ENCODE peak calls at places on chromosomes 7 and 10, in eight cellular contexts. One of them, this sample, is unnamed.

GRCh38 chr10:71831646-71832552 is 19.2 kb downstream of the PSAP start:
- DNase-seq in NCI-H446: no peak
- DNase-seq in progenitor cell of endocrine pancreas: no peak
- DNase-seq in NCI-H1092 treated with DMSO at 0.1 percent for 48 hours: no peak
- DNase-seq in left ventricle myocardium superior: no peak
- DNase-seq in lung: no peak
- DNase-seq in mesenteric fat pad: peak; percentile 78
- DNase-seq in glutamatergic neuron: no peak
- DNase-seq in this sample: no peak

GRCh38 chr10:14397069-14397468 is 66.3 kb upstream of the FRMD4A start:
- DNase-seq in progenitor cell of endocrine pancreas: no peak
- DNase-seq in mesenteric fat pad: no peak
- DNase-seq in glutamatergic neuron: no peak
- DNase-seq in left ventricle myocardium superior: peak; percentile 83
- DNase-seq in NCI-H1092 treated with DMSO at 0.1 percent for 48 hours: no peak
- DNase-seq in NCI-H446: peak; percentile 87
- DNase-seq in lung: peak; percentile 36
- DNase-seq in this sample: peak; percentile 49

GRCh38 chr10:3068201-3068967 is 1.0 kb downstream of the PFKP start:
- DNase-seq in mesenteric fat pad: no peak
- DNase-seq in glutamatergic neuron: peak; percentile 68
- DNase-seq in lung: peak; percentile 60
- DNase-seq in progenitor cell of endocrine pancreas: no peak
- DNase-seq in left ventricle myocardium superior: peak; percentile 83
- DNase-seq in NCI-H446: peak; percentile 52
- DNase-seq in NCI-H1092 treated with DMSO at 0.1 percent for 48 hours: peak; percentile 41
- DNase-seq in this sample: peak; percentile 37

GRCh38 chr10:99682752-99683151 is 23.4 kb downstream of the ENTPD7 start:
- DNase-seq in left ventricle myocardium superior: no peak
- DNase-seq in NCI-H1092 treated with DMSO at 0.1 percent for 48 hours: no peak
- DNase-seq in glutamatergic neuron: no peak
- DNase-seq in lung: no peak
- DNase-seq in NCI-H446: no peak
- DNase-seq in progenitor cell of endocrine pancreas: no peak
- DNase-seq in mesenteric fat pad: no peak
- DNase-seq in this sample: no peak

GRCh38 chr7:27198138-27198841 is 1.6 kb downstream of the HOXA13 start:
- DNase-seq in glutamatergic neuron: no peak
- DNase-seq in left ventricle myocardium superior: no peak
- DNase-seq in mesenteric fat pad: peak; percentile 74
- DNase-seq in progenitor cell of endocrine pancreas: no peak
- DNase-seq in NCI-H1092 treated with DMSO at 0.1 percent for 48 hours: no peak
- DNase-seq in lung: no peak
- DNase-seq in NCI-H446: no peak
- DNase-seq in this sample: no peak

GRCh38 chr7:23863209-23863798 is 153.3 kb downstream of the STK31 start:
- DNase-seq in progenitor cell of endocrine pancreas: no peak
- DNase-seq in glutamatergic neuron: no peak
- DNase-seq in NCI-H446: no peak
- DNase-seq in left ventricle myocardium superior: no peak
- DNase-seq in lung: no peak
- DNase-seq in NCI-H1092 treated with DMSO at 0.1 percent for 48 hours: peak; percentile 35
- DNase-seq in mesenteric fat pad: no peak
- DNase-seq in this sample: no peak

GRCh38 chr7:41425926-41426325 is 277.0 kb downstream of the INHBA start:
- DNase-seq in glutamatergic neuron: no peak
- DNase-seq in left ventricle myocardium superior: no peak
- DNase-seq in NCI-H446: no peak
- DNase-seq in mesenteric fat pad: no peak
- DNase-seq in NCI-H1092 treated with DMSO at 0.1 percent for 48 hours: no peak
- DNase-seq in lung: no peak
- DNase-seq in progenitor cell of endocrine pancreas: no peak
- DNase-seq in this sample: no peak

GRCh38 chr7:30897770-30898169 is 13.9 kb upstream of the AQP1 start:
- DNase-seq in NCI-H446: no peak
- DNase-seq in left ventricle myocardium superior: no peak
- DNase-seq in progenitor cell of endocrine pancreas: no peak
- DNase-seq in lung: no peak
- DNase-seq in glutamatergic neuron: no peak
- DNase-seq in NCI-H1092 treated with DMSO at 0.1 percent for 48 hours: no peak
- DNase-seq in mesenteric fat pad: no peak
- DNase-seq in this sample: no peak

GRCh38 chr7:95511716-95512260 is 26.0 kb downstream of the ASB4 start:
- DNase-seq in mesenteric fat pad: no peak
- DNase-seq in glutamatergic neuron: peak; percentile 69
- DNase-seq in progenitor cell of endocrine pancreas: peak; percentile 43
- DNase-seq in NCI-H446: peak; percentile 53
- DNase-seq in lung: peak; percentile 72
- DNase-seq in NCI-H1092 treated with DMSO at 0.1 percent for 48 hours: peak; percentile 79
- DNase-seq in left ventricle myocardium superior: peak; percentile 37
- DNase-seq in this sample: peak; percentile 30

GRCh38 chr10:8043569-8044306 is 10.8 kb upstream of the GATA3 start:
- DNase-seq in NCI-H1092 treated with DMSO at 0.1 percent for 48 hours: no peak
- DNase-seq in glutamatergic neuron: no peak
- DNase-seq in NCI-H446: no peak
- DNase-seq in mesenteric fat pad: peak; percentile 85
- DNase-seq in lung: no peak
- DNase-seq in progenitor cell of endocrine pancreas: no peak
- DNase-seq in left ventricle myocardium superior: no peak
- DNase-seq in this sample: no peak

GRCh38 chr10:131773321-131773988 is 127.4 kb upstream of the PPP2R2D start:
- DNase-seq in NCI-H446: no peak
- DNase-seq in lung: no peak
- DNase-seq in progenitor cell of endocrine pancreas: no peak
- DNase-seq in mesenteric fat pad: peak; percentile 78
- DNase-seq in NCI-H1092 treated with DMSO at 0.1 percent for 48 hours: no peak
- DNase-seq in glutamatergic neuron: no peak
- DNase-seq in left ventricle myocardium superior: no peak
- DNase-seq in this sample: no peak

GRCh38 chr10:124545346-124545745 is 83.7 kb downstream of the LHPP start:
- DNase-seq in NCI-H446: no peak
- DNase-seq in glutamatergic neuron: no peak
- DNase-seq in mesenteric fat pad: no peak
- DNase-seq in progenitor cell of endocrine pancreas: no peak
- DNase-seq in lung: no peak
- DNase-seq in left ventricle myocardium superior: no peak
- DNase-seq in NCI-H1092 treated with DMSO at 0.1 percent for 48 hours: peak; percentile 57
- DNase-seq in this sample: no peak

GRCh38 chr7:93016085-93016471 is 101.7 kb downstream of the SAMD9 start:
- DNase-seq in lung: no peak
- DNase-seq in NCI-H446: no peak
- DNase-seq in glutamatergic neuron: no peak
- DNase-seq in left ventricle myocardium superior: no peak
- DNase-seq in NCI-H1092 treated with DMSO at 0.1 percent for 48 hours: no peak
- DNase-seq in mesenteric fat pad: no peak
- DNase-seq in progenitor cell of endocrine pancreas: no peak
- DNase-seq in this sample: no peak

GRCh38 chr7:87300756-87301155 is 44.7 kb upstream of the CROT start:
- DNase-seq in NCI-H446: no peak
- DNase-seq in progenitor cell of endocrine pancreas: no peak
- DNase-seq in NCI-H1092 treated with DMSO at 0.1 percent for 48 hours: no peak
- DNase-seq in mesenteric fat pad: no peak
- DNase-seq in lung: no peak
- DNase-seq in left ventricle myocardium superior: no peak
- DNase-seq in glutamatergic neuron: no peak
- DNase-seq in this sample: no peak

GRCh38 chr10:69449841-69450240 is 1.4 kb upstream of the TSPAN15 start:
- DNase-seq in lung: peak; percentile 54
- DNase-seq in left ventricle myocardium superior: no peak
- DNase-seq in NCI-H446: peak; percentile 34
- DNase-seq in mesenteric fat pad: no peak
- DNase-seq in NCI-H1092 treated with DMSO at 0.1 percent for 48 hours: peak; percentile 28
- DNase-seq in glutamatergic neuron: peak; percentile 62
- DNase-seq in progenitor cell of endocrine pancreas: no peak
- DNase-seq in this sample: peak; percentile 26

GRCh38 chr7:151745090-151745638 is 131.8 kb downstream of the PRKAG2 start:
- DNase-seq in mesenteric fat pad: no peak
- DNase-seq in progenitor cell of endocrine pancreas: no peak
- DNase-seq in left ventricle myocardium superior: peak; percentile 82
- DNase-seq in glutamatergic neuron: no peak
- DNase-seq in lung: peak; percentile 91
- DNase-seq in NCI-H446: no peak
- DNase-seq in NCI-H1092 treated with DMSO at 0.1 percent for 48 hours: no peak
- DNase-seq in this sample: no peak

GRCh38 chr7:50696810-50697582 is 85.7 kb downstream of the GRB10 start:
- DNase-seq in NCI-H1092 treated with DMSO at 0.1 percent for 48 hours: no peak
- DNase-seq in left ventricle myocardium superior: no peak
- DNase-seq in mesenteric fat pad: no peak
- DNase-seq in lung: no peak
- DNase-seq in glutamatergic neuron: no peak
- DNase-seq in progenitor cell of endocrine pancreas: no peak
- DNase-seq in NCI-H446: no peak
- DNase-seq in this sample: no peak

GRCh38 chr7:24199978-24200377 is 84.0 kb upstream of the NPY start:
- DNase-seq in mesenteric fat pad: no peak
- DNase-seq in left ventricle myocardium superior: no peak
- DNase-seq in progenitor cell of endocrine pancreas: no peak
- DNase-seq in NCI-H1092 treated with DMSO at 0.1 percent for 48 hours: no peak
- DNase-seq in lung: no peak
- DNase-seq in glutamatergic neuron: no peak
- DNase-seq in NCI-H446: no peak
- DNase-seq in this sample: no peak

GRCh38 chr10:71088054-71088453 is 124.3 kb upstream of the UNC5B start:
- DNase-seq in NCI-H1092 treated with DMSO at 0.1 percent for 48 hours: no peak
- DNase-seq in mesenteric fat pad: no peak
- DNase-seq in NCI-H446: no peak
- DNase-seq in lung: peak; percentile 14
- DNase-seq in progenitor cell of endocrine pancreas: no peak
- DNase-seq in left ventricle myocardium superior: peak; percentile 9
- DNase-seq in glutamatergic neuron: no peak
- DNase-seq in this sample: no peak

GRCh38 chr10:133131754-133132710 is 28.0 kb upstream of the KNDC1 start:
- DNase-seq in lung: no peak
- DNase-seq in NCI-H1092 treated with DMSO at 0.1 percent for 48 hours: no peak
- DNase-seq in left ventricle myocardium superior: peak; percentile 24
- DNase-seq in mesenteric fat pad: peak; percentile 73
- DNase-seq in progenitor cell of endocrine pancreas: no peak
- DNase-seq in glutamatergic neuron: peak; percentile 16
- DNase-seq in NCI-H446: no peak
- DNase-seq in this sample: no peak

GRCh38 chr10:13759167-13759566 is 172.4 kb downstream of the PRPF18 start:
- DNase-seq in progenitor cell of endocrine pancreas: peak; percentile 30
- DNase-seq in NCI-H446: no peak
- DNase-seq in NCI-H1092 treated with DMSO at 0.1 percent for 48 hours: no peak
- DNase-seq in lung: no peak
- DNase-seq in mesenteric fat pad: no peak
- DNase-seq in left ventricle myocardium superior: no peak
- DNase-seq in glutamatergic neuron: peak; percentile 29
- DNase-seq in this sample: no peak

GRCh38 chr7:81745706-81746105 is 24.1 kb downstream of the HGF start:
- DNase-seq in progenitor cell of endocrine pancreas: no peak
- DNase-seq in mesenteric fat pad: no peak
- DNase-seq in lung: no peak
- DNase-seq in NCI-H1092 treated with DMSO at 0.1 percent for 48 hours: no peak
- DNase-seq in glutamatergic neuron: no peak
- DNase-seq in NCI-H446: no peak
- DNase-seq in left ventricle myocardium superior: no peak
- DNase-seq in this sample: no peak

GRCh38 chr10:89887830-89888229 is 186.4 kb downstream of the KIF20B start:
- DNase-seq in mesenteric fat pad: no peak
- DNase-seq in left ventricle myocardium superior: no peak
- DNase-seq in progenitor cell of endocrine pancreas: no peak
- DNase-seq in NCI-H446: no peak
- DNase-seq in NCI-H1092 treated with DMSO at 0.1 percent for 48 hours: no peak
- DNase-seq in glutamatergic neuron: no peak
- DNase-seq in lung: no peak
- DNase-seq in this sample: no peak

GRCh38 chr10:102645741-102646609 is 1.7 kb downstream of the TRIM8 start:
- DNase-seq in NCI-H446: peak; percentile 36
- DNase-seq in left ventricle myocardium superior: peak; percentile 92
- DNase-seq in lung: peak; percentile 95
- DNase-seq in NCI-H1092 treated with DMSO at 0.1 percent for 48 hours: no peak
- DNase-seq in glutamatergic neuron: peak; percentile 76
- DNase-seq in progenitor cell of endocrine pancreas: peak; percentile 25
- DNase-seq in mesenteric fat pad: peak; percentile 96
- DNase-seq in this sample: peak; percentile 79

GRCh38 chr10:70510904-70511303 is 32.3 kb downstream of the PALD1 start:
- DNase-seq in mesenteric fat pad: no peak
- DNase-seq in NCI-H446: no peak
- DNase-seq in glutamatergic neuron: no peak
- DNase-seq in left ventricle myocardium superior: no peak
- DNase-seq in lung: no peak
- DNase-seq in NCI-H1092 treated with DMSO at 0.1 percent for 48 hours: no peak
- DNase-seq in progenitor cell of endocrine pancreas: no peak
- DNase-seq in this sample: no peak

GRCh38 chr7:31017036-31017747 is 34.9 kb upstream of the ADCYAP1R1 start:
- DNase-seq in NCI-H446: no peak
- DNase-seq in glutamatergic neuron: no peak
- DNase-seq in mesenteric fat pad: no peak
- DNase-seq in lung: no peak
- DNase-seq in NCI-H1092 treated with DMSO at 0.1 percent for 48 hours: no peak
- DNase-seq in progenitor cell of endocrine pancreas: no peak
- DNase-seq in left ventricle myocardium superior: no peak
- DNase-seq in this sample: no peak

GRCh38 chr7:142557971-142558582 is 191.2 kb upstream of the PRSS1 start:
- DNase-seq in progenitor cell of endocrine pancreas: no peak
- DNase-seq in mesenteric fat pad: no peak
- DNase-seq in NCI-H1092 treated with DMSO at 0.1 percent for 48 hours: no peak
- DNase-seq in left ventricle myocardium superior: no peak
- DNase-seq in NCI-H446: peak; percentile 39
- DNase-seq in glutamatergic neuron: peak; percentile 76
- DNase-seq in lung: no peak
- DNase-seq in this sample: no peak

GRCh38 chr7:149719050-149719899 is 54.1 kb downstream of the ZNF467 start:
- DNase-seq in NCI-H1092 treated with DMSO at 0.1 percent for 48 hours: no peak
- DNase-seq in left ventricle myocardium superior: no peak
- DNase-seq in NCI-H446: no peak
- DNase-seq in mesenteric fat pad: no peak
- DNase-seq in glutamatergic neuron: peak; percentile 13
- DNase-seq in lung: no peak
- DNase-seq in progenitor cell of endocrine pancreas: no peak
- DNase-seq in this sample: no peak

GRCh38 chr10:29554660-29555059 is 80.1 kb downstream of the SVIL start:
- DNase-seq in glutamatergic neuron: no peak
- DNase-seq in NCI-H1092 treated with DMSO at 0.1 percent for 48 hours: no peak
- DNase-seq in left ventricle myocardium superior: no peak
- DNase-seq in lung: no peak
- DNase-seq in progenitor cell of endocrine pancreas: no peak
- DNase-seq in NCI-H446: no peak
- DNase-seq in mesenteric fat pad: no peak
- DNase-seq in this sample: no peak

GRCh38 chr10:32446701-32447406 is 914 bp downstream of the CCDC7 start:
- DNase-seq in left ventricle myocardium superior: no peak
- DNase-seq in NCI-H446: no peak
- DNase-seq in lung: no peak
- DNase-seq in glutamatergic neuron: no peak
- DNase-seq in NCI-H1092 treated with DMSO at 0.1 percent for 48 hours: peak; percentile 11
- DNase-seq in progenitor cell of endocrine pancreas: no peak
- DNase-seq in mesenteric fat pad: no peak
- DNase-seq in this sample: no peak

GRCh38 chr7:150978136-150978789 is at the start of gene KCNH2:
- DNase-seq in left ventricle myocardium superior: peak; percentile 86
- DNase-seq in progenitor cell of endocrine pancreas: peak; percentile 56
- DNase-seq in NCI-H446: peak; percentile 61
- DNase-seq in lung: no peak
- DNase-seq in mesenteric fat pad: no peak
- DNase-seq in glutamatergic neuron: peak; percentile 85
- DNase-seq in NCI-H1092 treated with DMSO at 0.1 percent for 48 hours: peak; percentile 95
- DNase-seq in this sample: peak; percentile 47

GRCh38 chr10:54800677-54801480 is at the start of gene PCDH15:
- DNase-seq in mesenteric fat pad: no peak
- DNase-seq in glutamatergic neuron: peak; percentile 57
- DNase-seq in NCI-H1092 treated with DMSO at 0.1 percent for 48 hours: peak; percentile 40
- DNase-seq in left ventricle myocardium superior: peak; percentile 27
- DNase-seq in progenitor cell of endocrine pancreas: no peak
- DNase-seq in NCI-H446: peak; percentile 8
- DNase-seq in lung: no peak
- DNase-seq in this sample: peak; percentile 58

GRCh38 chr10:133316266-133316665 is 7.6 kb downstream of the ZNF511 start:
- DNase-seq in mesenteric fat pad: no peak
- DNase-seq in lung: no peak
- DNase-seq in NCI-H446: no peak
- DNase-seq in NCI-H1092 treated with DMSO at 0.1 percent for 48 hours: no peak
- DNase-seq in progenitor cell of endocrine pancreas: no peak
- DNase-seq in glutamatergic neuron: peak; percentile 59
- DNase-seq in left ventricle myocardium superior: no peak
- DNase-seq in this sample: no peak

GRCh38 chr7:4209126-4209525 is 473.0 kb upstream of the FOXK1 start:
- DNase-seq in left ventricle myocardium superior: no peak
- DNase-seq in lung: no peak
- DNase-seq in NCI-H446: no peak
- DNase-seq in mesenteric fat pad: no peak
- DNase-seq in NCI-H1092 treated with DMSO at 0.1 percent for 48 hours: no peak
- DNase-seq in progenitor cell of endocrine pancreas: no peak
- DNase-seq in glutamatergic neuron: no peak
- DNase-seq in this sample: no peak

This sample was measured in occipital lobe.